ENCODE peak calls at places on chromosome 1, in ten cellular contexts. One of them, this sample, is unnamed.

GRCh38 chr1:64659478-64659877 is 85.4 kb upstream of the RAVER2 start:
- DNase-seq in dorsolateral prefrontal cortex: no peak
- DNase-seq in Peyer's patch: no peak
- DNase-seq in body of pancreas: no peak
- DNase-seq in endodermal cell: no peak
- DNase-seq in OCI-LY7: no peak
- DNase-seq in pancreas: no peak
- DNase-seq in esophagus muscularis mucosa: no peak
- DNase-seq in K562: no peak
- DNase-seq in uterus: no peak
- DNase-seq in this sample: no peak

GRCh38 chr1:198776602-198777029 is 137.8 kb downstream of the PTPRC start:
- DNase-seq in dorsolateral prefrontal cortex: no peak
- DNase-seq in Peyer's patch: peak; percentile 58
- DNase-seq in body of pancreas: peak; percentile 11
- DNase-seq in endodermal cell: no peak
- DNase-seq in OCI-LY7: no peak
- DNase-seq in pancreas: peak; percentile 53
- DNase-seq in esophagus muscularis mucosa: no peak
- DNase-seq in K562: no peak
- DNase-seq in uterus: peak; percentile 21
- DNase-seq in this sample: no peak

GRCh38 chr1:226870323-226871046 is at the start of gene PSEN2:
- DNase-seq in dorsolateral prefrontal cortex: no peak
- DNase-seq in Peyer's patch: peak; percentile 88
- DNase-seq in body of pancreas: peak; percentile 87
- DNase-seq in endodermal cell: peak; percentile 87
- DNase-seq in OCI-LY7: peak; percentile 51
- DNase-seq in pancreas: peak; percentile 82
- DNase-seq in esophagus muscularis mucosa: peak; percentile 92
- DNase-seq in K562: peak; percentile 96
- DNase-seq in uterus: peak; percentile 48
- DNase-seq in this sample: peak; percentile 86

GRCh38 chr1:54392401-54392800 is 13.8 kb downstream of the SSBP3 start:
- DNase-seq in dorsolateral prefrontal cortex: no peak
- DNase-seq in Peyer's patch: no peak
- DNase-seq in body of pancreas: no peak
- DNase-seq in endodermal cell: no peak
- DNase-seq in OCI-LY7: no peak
- DNase-seq in pancreas: no peak
- DNase-seq in esophagus muscularis mucosa: no peak
- DNase-seq in K562: no peak
- DNase-seq in uterus: no peak
- DNase-seq in this sample: no peak

GRCh38 chr1:200194477-200194876 is 167.0 kb downstream of the NR5A2 start:
- DNase-seq in dorsolateral prefrontal cortex: no peak
- DNase-seq in Peyer's patch: no peak
- DNase-seq in body of pancreas: no peak
- DNase-seq in endodermal cell: no peak
- DNase-seq in OCI-LY7: no peak
- DNase-seq in pancreas: no peak
- DNase-seq in esophagus muscularis mucosa: no peak
- DNase-seq in K562: no peak
- DNase-seq in uterus: no peak
- DNase-seq in this sample: no peak

GRCh38 chr1:209831615-209832014 is 3.8 kb downstream of the UTP25 start:
- DNase-seq in dorsolateral prefrontal cortex: no peak
- DNase-seq in Peyer's patch: no peak
- DNase-seq in body of pancreas: no peak
- DNase-seq in endodermal cell: no peak
- DNase-seq in OCI-LY7: no peak
- DNase-seq in pancreas: no peak
- DNase-seq in esophagus muscularis mucosa: no peak
- DNase-seq in K562: no peak
- DNase-seq in uterus: no peak
- DNase-seq in this sample: no peak

GRCh38 chr1:229117664-229118300 is 153.1 kb upstream of the RAB4A start:
- DNase-seq in dorsolateral prefrontal cortex: no peak
- DNase-seq in Peyer's patch: peak; percentile 68
- DNase-seq in body of pancreas: peak; percentile 98
- DNase-seq in endodermal cell: no peak
- DNase-seq in OCI-LY7: no peak
- DNase-seq in pancreas: peak; percentile 97
- DNase-seq in esophagus muscularis mucosa: peak; percentile 95
- DNase-seq in K562: no peak
- DNase-seq in uterus: peak; percentile 61
- DNase-seq in this sample: no peak

GRCh38 chr1:3072178-3072947 is 3.4 kb downstream of the PRDM16 start:
- DNase-seq in dorsolateral prefrontal cortex: no peak
- DNase-seq in Peyer's patch: no peak
- DNase-seq in body of pancreas: peak; percentile 86
- DNase-seq in endodermal cell: no peak
- DNase-seq in OCI-LY7: no peak
- DNase-seq in pancreas: peak; percentile 71
- DNase-seq in esophagus muscularis mucosa: no peak
- DNase-seq in K562: no peak
- DNase-seq in uterus: no peak
- DNase-seq in this sample: no peak

GRCh38 chr1:42788021-42788420 is 3.2 kb downstream of the TMEM269 start:
- DNase-seq in dorsolateral prefrontal cortex: no peak
- DNase-seq in Peyer's patch: no peak
- DNase-seq in body of pancreas: no peak
- DNase-seq in endodermal cell: no peak
- DNase-seq in OCI-LY7: no peak
- DNase-seq in pancreas: no peak
- DNase-seq in esophagus muscularis mucosa: no peak
- DNase-seq in K562: no peak
- DNase-seq in uterus: no peak
- DNase-seq in this sample: no peak

GRCh38 chr1:54111624-54112023 is 41.2 kb downstream of the CDCP2 start:
- DNase-seq in dorsolateral prefrontal cortex: no peak
- DNase-seq in Peyer's patch: peak; percentile 36
- DNase-seq in body of pancreas: no peak
- DNase-seq in endodermal cell: peak; percentile 20
- DNase-seq in OCI-LY7: no peak
- DNase-seq in pancreas: no peak
- DNase-seq in esophagus muscularis mucosa: no peak
- DNase-seq in K562: no peak
- DNase-seq in uterus: no peak
- DNase-seq in this sample: no peak

GRCh38 chr1:12141533-12141855 is 25.3 kb upstream of the TNFRSF1B start:
- DNase-seq in dorsolateral prefrontal cortex: no peak
- DNase-seq in Peyer's patch: no peak
- DNase-seq in body of pancreas: no peak
- DNase-seq in endodermal cell: no peak
- DNase-seq in OCI-LY7: no peak
- DNase-seq in pancreas: no peak
- DNase-seq in esophagus muscularis mucosa: no peak
- DNase-seq in K562: no peak
- DNase-seq in uterus: no peak
- DNase-seq in this sample: no peak

GRCh38 chr1:182739545-182739944 is 50.0 kb upstream of the NPL start:
- DNase-seq in dorsolateral prefrontal cortex: no peak
- DNase-seq in Peyer's patch: no peak
- DNase-seq in body of pancreas: no peak
- DNase-seq in endodermal cell: peak; percentile 93
- DNase-seq in OCI-LY7: no peak
- DNase-seq in pancreas: no peak
- DNase-seq in esophagus muscularis mucosa: peak; percentile 86
- DNase-seq in K562: peak; percentile 36
- DNase-seq in uterus: no peak
- DNase-seq in this sample: no peak

GRCh38 chr1:97252076-97252475 is 530.5 kb downstream of the PTBP2 start:
- DNase-seq in dorsolateral prefrontal cortex: no peak
- DNase-seq in Peyer's patch: no peak
- DNase-seq in body of pancreas: peak; percentile 23
- DNase-seq in endodermal cell: no peak
- DNase-seq in OCI-LY7: no peak
- DNase-seq in pancreas: no peak
- DNase-seq in esophagus muscularis mucosa: no peak
- DNase-seq in K562: no peak
- DNase-seq in uterus: no peak
- DNase-seq in this sample: no peak

GRCh38 chr1:53063744-53064515 is 1.9 kb downstream of the PODN start:
- DNase-seq in dorsolateral prefrontal cortex: no peak
- DNase-seq in Peyer's patch: no peak
- DNase-seq in body of pancreas: no peak
- DNase-seq in endodermal cell: peak; percentile 37
- DNase-seq in OCI-LY7: no peak
- DNase-seq in pancreas: no peak
- DNase-seq in esophagus muscularis mucosa: no peak
- DNase-seq in K562: no peak
- DNase-seq in uterus: no peak
- DNase-seq in this sample: no peak

GRCh38 chr1:53060580-53060979 is 1.4 kb upstream of the PODN start:
- DNase-seq in dorsolateral prefrontal cortex: no peak
- DNase-seq in Peyer's patch: peak; percentile 52
- DNase-seq in body of pancreas: no peak
- DNase-seq in endodermal cell: no peak
- DNase-seq in OCI-LY7: no peak
- DNase-seq in pancreas: no peak
- DNase-seq in esophagus muscularis mucosa: no peak
- DNase-seq in K562: no peak
- DNase-seq in uterus: peak; percentile 77
- DNase-seq in this sample: no peak

GRCh38 chr1:53061123-53061858 is 722 bp upstream of the PODN start:
- DNase-seq in dorsolateral prefrontal cortex: no peak
- DNase-seq in Peyer's patch: peak; percentile 41
- DNase-seq in body of pancreas: no peak
- DNase-seq in endodermal cell: peak; percentile 51
- DNase-seq in OCI-LY7: no peak
- DNase-seq in pancreas: no peak
- DNase-seq in esophagus muscularis mucosa: peak; percentile 92
- DNase-seq in K562: no peak
- DNase-seq in uterus: peak; percentile 57
- DNase-seq in this sample: no peak

GRCh38 chr1:53061859-53062714 is at the start of gene PODN:
- DNase-seq in dorsolateral prefrontal cortex: no peak
- DNase-seq in Peyer's patch: peak; percentile 46
- DNase-seq in body of pancreas: no peak
- DNase-seq in endodermal cell: peak; percentile 71
- DNase-seq in OCI-LY7: no peak
- DNase-seq in pancreas: no peak
- DNase-seq in esophagus muscularis mucosa: peak; percentile 92
- DNase-seq in K562: peak; percentile 54
- DNase-seq in uterus: peak; percentile 63
- DNase-seq in this sample: no peak

GRCh38 chr1:53062731-53063591 is 948 bp downstream of the PODN start:
- DNase-seq in dorsolateral prefrontal cortex: no peak
- DNase-seq in Peyer's patch: peak; percentile 43
- DNase-seq in body of pancreas: no peak
- DNase-seq in endodermal cell: peak; percentile 81
- DNase-seq in OCI-LY7: no peak
- DNase-seq in pancreas: no peak
- DNase-seq in esophagus muscularis mucosa: no peak
- DNase-seq in K562: no peak
- DNase-seq in uterus: no peak
- DNase-seq in this sample: no peak
- H3K27ac ChIP-seq in dorsolateral prefrontal cortex: no peak overlapping the region
- H3K27ac ChIP-seq in Peyer's patch: no peak overlapping the region
- H3K27ac ChIP-seq in body of pancreas: no peak overlapping the region
- H3K27ac ChIP-seq in endodermal cell: no peak overlapping the region
- H3K27ac ChIP-seq in OCI-LY7: no peak overlapping the region
- H3K27ac ChIP-seq in pancreas: no peak overlapping the region
- H3K27ac ChIP-seq in esophagus muscularis mucosa: peak overlapping the region; percentile 73
- H3K27ac ChIP-seq in K562: no peak overlapping the region
- H3K27ac ChIP-seq in uterus: peak overlapping the region; percentile 84
- H3K27ac ChIP-seq in this sample: no peak overlapping the region

DNA sequence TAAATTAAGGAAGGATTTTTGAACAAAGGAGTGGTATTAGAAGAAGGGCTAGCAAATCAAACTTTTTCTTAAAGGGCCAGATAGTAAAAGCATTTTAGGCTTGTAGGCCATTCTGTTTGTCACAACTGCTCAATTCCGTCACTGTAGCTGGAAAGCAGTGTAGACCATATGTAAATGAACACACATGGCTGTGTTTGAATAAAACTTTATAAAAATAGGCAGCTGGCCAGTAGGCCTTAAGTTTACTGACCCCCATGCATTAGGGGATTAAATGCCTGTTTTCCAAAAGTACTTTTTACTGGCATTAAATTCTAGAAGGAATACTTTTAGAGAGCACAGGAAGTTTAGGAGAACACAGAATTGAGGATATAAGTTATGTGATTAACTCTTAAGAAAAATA is 8.9 kb downstream of the IVNS1ABP start:
- DNase-seq in dorsolateral prefrontal cortex: no peak
- DNase-seq in Peyer's patch: no peak
- DNase-seq in body of pancreas: no peak
- DNase-seq in endodermal cell: no peak
- DNase-seq in OCI-LY7: no peak
- DNase-seq in pancreas: no peak
- DNase-seq in esophagus muscularis mucosa: no peak
- DNase-seq in K562: no peak
- DNase-seq in uterus: no peak
- DNase-seq in this sample: no peak
- H3K4me3 ChIP-seq in dorsolateral prefrontal cortex: no peak overlapping the region
- H3K4me3 ChIP-seq in Peyer's patch: no peak overlapping the region
- H3K4me3 ChIP-seq in body of pancreas: no peak overlapping the region
- H3K4me3 ChIP-seq in endodermal cell: no peak overlapping the region
- H3K4me3 ChIP-seq in OCI-LY7: no peak overlapping the region
- H3K4me3 ChIP-seq in pancreas: no peak overlapping the region
- H3K4me3 ChIP-seq in esophagus muscularis mucosa: no peak overlapping the region
- H3K4me3 ChIP-seq in K562: no peak overlapping the region
- H3K4me3 ChIP-seq in uterus: no peak overlapping the region
- H3K4me3 ChIP-seq in this sample: no peak overlapping the region

DNA sequence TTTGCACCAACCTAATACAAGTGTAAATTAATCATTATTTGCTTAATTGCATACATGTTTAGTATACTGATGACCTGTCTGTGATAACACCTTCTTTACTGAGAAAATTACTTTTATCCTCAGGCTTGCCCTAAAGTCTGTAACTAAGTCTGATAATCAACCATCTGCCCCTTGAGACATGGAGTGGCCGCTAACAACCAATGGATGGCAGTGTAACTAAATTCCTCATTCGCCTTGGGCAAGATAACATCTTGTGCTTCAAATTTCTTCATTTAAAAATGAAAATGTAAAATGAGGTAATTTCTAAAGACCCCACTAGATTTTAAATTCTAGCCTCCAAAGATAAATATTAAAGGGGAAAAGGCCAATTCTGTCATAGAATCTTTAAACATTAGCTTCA is 85.1 kb downstream of the ENAH start:
- DNase-seq in dorsolateral prefrontal cortex: no peak
- DNase-seq in Peyer's patch: no peak
- DNase-seq in body of pancreas: no peak
- DNase-seq in endodermal cell: no peak
- DNase-seq in OCI-LY7: peak; percentile 7
- DNase-seq in pancreas: no peak
- DNase-seq in esophagus muscularis mucosa: no peak
- DNase-seq in K562: no peak
- DNase-seq in uterus: no peak
- DNase-seq in this sample: no peak
- TF ChIP-seq CTCF in dorsolateral prefrontal cortex: no peak
- TF ChIP-seq CTCF in Peyer's patch: no peak
- TF ChIP-seq CTCF in body of pancreas: no peak
- TF ChIP-seq CTCF in endodermal cell: peak; percentile 65
- TF ChIP-seq CTCF in OCI-LY7: peak; percentile 61
- TF ChIP-seq CTCF in pancreas: no peak
- TF ChIP-seq CTCF in esophagus muscularis mucosa: no peak
- TF ChIP-seq CTCF in K562: peak; percentile 25
- TF ChIP-seq CTCF in uterus: no peak
- TF ChIP-seq CTCF in this sample: no peak

DNA sequence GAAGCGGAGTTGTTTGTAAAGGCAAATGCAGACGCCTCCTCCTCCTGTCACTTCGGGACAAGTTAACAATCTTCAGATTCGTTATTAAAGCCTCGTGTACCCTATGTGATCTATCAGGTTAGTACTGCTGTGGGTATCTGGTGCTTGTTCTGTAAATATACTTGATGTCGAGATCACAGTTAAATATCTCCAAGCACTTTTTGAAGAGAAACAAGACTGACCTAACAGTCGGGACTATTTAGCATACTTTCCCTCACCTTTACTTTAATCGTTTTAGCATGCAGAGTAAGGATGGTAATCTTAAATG is 710 bp downstream of the KLHL20 start:
- DNase-seq in dorsolateral prefrontal cortex: no peak
- DNase-seq in Peyer's patch: no peak
- DNase-seq in body of pancreas: no peak
- DNase-seq in endodermal cell: no peak
- DNase-seq in OCI-LY7: no peak
- DNase-seq in pancreas: no peak
- DNase-seq in esophagus muscularis mucosa: no peak
- DNase-seq in K562: no peak
- DNase-seq in uterus: no peak
- DNase-seq in this sample: no peak
- H3K27ac ChIP-seq in dorsolateral prefrontal cortex: peak overlapping the region; percentile 68
- H3K27ac ChIP-seq in Peyer's patch: peak overlapping the region; percentile 93
- H3K27ac ChIP-seq in body of pancreas: peak overlapping the region; percentile 79
- H3K27ac ChIP-seq in endodermal cell: peak overlapping the region; percentile 57
- H3K27ac ChIP-seq in OCI-LY7: peak overlapping the region; percentile 77
- H3K27ac ChIP-seq in pancreas: peak overlapping the region; percentile 75
- H3K27ac ChIP-seq in esophagus muscularis mucosa: peak overlapping the region; percentile 89
- H3K27ac ChIP-seq in K562: peak overlapping the region; percentile 82
- H3K27ac ChIP-seq in uterus: peak overlapping the region; percentile 87
- H3K27ac ChIP-seq in this sample: peak overlapping the region; percentile 68